ENCODE peak calls at places on chromosomes 4 and X, in seven cellular contexts. N is stimulated activated CD4-positive, alpha-beta T cell treated with anti-CD3 and anti-CD28 coated beads, Interleukin-15, amount 100 ng/mL, for 1 hour; X is T-cell; Q is HTR-8/SVneo; G is endothelial cell of umbilical vein; E is ureter; M is progenitor cell of endocrine pancreas. D is an unnamed sample.

GRCh38 chrX:51894697-51895336 is 1.4 kb downstream of the MAGED1 start:
- DNase-seq in N (no peak), X (no peak), Q (no peak), G (peak), E (no peak), M (no peak), D (no peak)

GRCh38 chrX:11753668-11754067 is 4.4 kb upstream of the MSL3 start:
- DNase-seq in N (no peak), X (no peak), Q (no peak), G (no peak), E (no peak), M (no peak), D (no peak)

GRCh38 chrX:124413244-124413643 is 66.9 kb downstream of the SH2D1A start:
- DNase-seq in N (no peak), X (no peak), Q (no peak), G (no peak), E (no peak), M (no peak), D (no peak)

GRCh38 chr4:125727931-125728330 is 413.2 kb downstream of the FAT4 start:
- DNase-seq in N (no peak), X (no peak), Q (no peak), G (peak), E (no peak), M (no peak), D (no peak)

GRCh38 chr4:24070117-24070516 is 180.3 kb upstream of the PPARGC1A start:
- DNase-seq in N (no peak), X (no peak), Q (peak), G (no peak), E (no peak), M (no peak), D (no peak)

GRCh38 chr4:2948895-2949781 is 14.1 kb downstream of the NOP14 start:
- DNase-seq in N (no peak), X (no peak), Q (no peak), G (peak), E (no peak), M (no peak), D (peak)

GRCh38 chrX:31329298-31329697 is 257.5 kb upstream of the FTHL17 start:
- DNase-seq in N (no peak), X (no peak), Q (no peak), G (no peak), E (no peak), M (no peak), D (no peak)

GRCh38 chr4:10182446-10183424 is 66.1 kb upstream of the WDR1 start:
- DNase-seq in N (no peak), X (no peak), Q (no peak), G (no peak), E (no peak), M (no peak), D (no peak)